ENCODE peak calls at places on chromosomes 1 and 21, in five cellular contexts. R is endothelial cell, J is mammary epithelial cell, Y is coronary artery, S is choroid plexus epithelial cell. T is an unnamed sample.

GRCh38 chr1:169143351-169143750 is 36.9 kb downstream of the ATP1B1 start:
- DNase-seq in J (no peak), R (no peak), Y (no peak), S (no peak), T (no peak)

GRCh38 chr1:164310166-164310565 is 248.8 kb upstream of the PBX1 start:
- DNase-seq in J (no peak), R (no peak), Y (no peak), S (peak), T (no peak)

GRCh38 chr1:202154766-202155477 is 5.5 kb downstream of the PTPN7 start:
- DNase-seq in R (peak), S (peak), Y (no peak), J (peak), T (no peak)

GRCh38 chr1:237386362-237387143 is 344.6 kb downstream of the RYR2 start:
- DNase-seq in J (no peak), R (no peak), Y (no peak), S (peak), T (no peak)

GRCh38 chr1:109821221-109821669 is 57.5 kb upstream of the EPS8L3 start:
- DNase-seq in J (peak), R (no peak), S (peak), Y (peak), T (no peak)

GRCh38 chr1:110785055-110785454 is 87.9 kb upstream of the CD53 start:
- DNase-seq in S (no peak), Y (no peak), J (no peak), R (no peak), T (no peak)

GRCh38 chr1:167784876-167785550 is 63.2 kb downstream of the MPZL1 start:
- DNase-seq in S (peak), R (no peak), Y (no peak), J (no peak), T (no peak)

GRCh38 chr1:54709547-54710292 is 5.9 kb upstream of the TTC4 start:
- DNase-seq in S (no peak), R (no peak), Y (no peak), J (no peak), T (no peak)

GRCh38 chr1:147897789-147898188 is 4.8 kb upstream of the GJA8 start:
- DNase-seq in Y (no peak), R (no peak), J (no peak), S (no peak), T (no peak)

GRCh38 chr1:246221390-246222240 is 285.5 kb downstream of the SMYD3 start:
- DNase-seq in J (peak), R (no peak), S (no peak), Y (no peak), T (no peak)

GRCh38 chr21:41545500-41546359 is 37.8 kb upstream of the TMPRSS2 start:
- DNase-seq in S (no peak), R (no peak), Y (no peak), J (no peak), T (no peak)

GRCh38 chr21:41877901-41878830 is 978 bp downstream of the PRDM15 start:
- DNase-seq in R (no peak), S (peak), Y (no peak), J (peak), T (peak)

GRCh38 chr1:220483700-220484099 is 44.2 kb upstream of the MARK1 start:
- DNase-seq in J (no peak), R (no peak), S (no peak), Y (no peak), T (no peak)

GRCh38 chr1:41504126-41505035 is 19.9 kb upstream of the EDN2 start:
- DNase-seq in R (no peak), S (peak), Y (no peak), J (peak), T (no peak)

GRCh38 chr1:70140343-70140742 is 65.0 kb downstream of the LRRC40 start:
- DNase-seq in R (no peak), S (peak), Y (no peak), J (no peak), T (no peak)

DNA sequence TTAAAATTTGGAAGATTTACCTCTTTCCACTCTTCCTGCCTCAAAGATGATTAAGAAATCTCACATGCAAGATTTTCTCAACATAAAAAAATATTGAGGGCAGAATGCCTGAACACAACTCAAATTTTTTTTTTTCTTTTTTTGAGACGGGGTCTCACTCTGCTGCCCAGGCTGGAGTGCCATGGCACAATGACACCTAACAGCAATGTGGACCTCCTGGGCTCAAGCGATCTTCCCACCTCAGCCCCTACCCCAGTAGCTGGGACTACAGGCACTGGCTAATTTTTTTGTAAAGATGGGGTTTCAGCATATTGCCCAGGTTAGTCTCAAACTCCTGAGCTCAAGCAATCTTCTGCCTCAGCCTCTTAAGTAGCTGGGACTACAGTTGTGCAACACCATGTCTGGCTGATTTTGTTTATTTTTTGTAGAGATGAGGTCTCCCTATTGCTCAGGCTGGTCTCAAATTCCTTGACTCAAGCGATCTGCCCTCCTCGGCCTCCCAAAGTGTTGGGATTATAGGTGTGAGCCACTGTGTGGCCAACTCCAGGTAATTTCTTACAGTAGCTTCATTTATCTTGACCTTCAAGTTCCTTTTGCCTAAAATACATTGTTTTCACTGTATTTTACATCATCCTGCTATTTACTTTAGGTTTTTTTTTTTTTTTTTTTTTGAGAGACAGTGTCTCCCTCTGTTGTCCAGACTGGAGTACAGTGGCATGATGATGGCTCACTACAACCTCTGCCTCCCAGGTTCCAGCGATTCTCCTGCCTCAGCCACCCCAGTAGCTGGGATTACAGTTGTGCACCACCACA is 10.4 kb downstream of the NUCKS1 start:
- DNase-seq in J (no peak), Y (no peak), S (peak), R (no peak), T (no peak)
- TF ChIP-seq CTCF in J (peak), Y (no peak), S (peak), R (no peak), T (no peak)

GRCh38 chr21:15141236-15141970 is 76.6 kb upstream of the NRIP1 start:
- DNase-seq in R (no peak), S (no peak), J (no peak), Y (no peak), T (no peak)
- TF ChIP-seq CTCF in R (no peak), S (no peak), J (no peak), Y (no peak), T (no peak)

DNA sequence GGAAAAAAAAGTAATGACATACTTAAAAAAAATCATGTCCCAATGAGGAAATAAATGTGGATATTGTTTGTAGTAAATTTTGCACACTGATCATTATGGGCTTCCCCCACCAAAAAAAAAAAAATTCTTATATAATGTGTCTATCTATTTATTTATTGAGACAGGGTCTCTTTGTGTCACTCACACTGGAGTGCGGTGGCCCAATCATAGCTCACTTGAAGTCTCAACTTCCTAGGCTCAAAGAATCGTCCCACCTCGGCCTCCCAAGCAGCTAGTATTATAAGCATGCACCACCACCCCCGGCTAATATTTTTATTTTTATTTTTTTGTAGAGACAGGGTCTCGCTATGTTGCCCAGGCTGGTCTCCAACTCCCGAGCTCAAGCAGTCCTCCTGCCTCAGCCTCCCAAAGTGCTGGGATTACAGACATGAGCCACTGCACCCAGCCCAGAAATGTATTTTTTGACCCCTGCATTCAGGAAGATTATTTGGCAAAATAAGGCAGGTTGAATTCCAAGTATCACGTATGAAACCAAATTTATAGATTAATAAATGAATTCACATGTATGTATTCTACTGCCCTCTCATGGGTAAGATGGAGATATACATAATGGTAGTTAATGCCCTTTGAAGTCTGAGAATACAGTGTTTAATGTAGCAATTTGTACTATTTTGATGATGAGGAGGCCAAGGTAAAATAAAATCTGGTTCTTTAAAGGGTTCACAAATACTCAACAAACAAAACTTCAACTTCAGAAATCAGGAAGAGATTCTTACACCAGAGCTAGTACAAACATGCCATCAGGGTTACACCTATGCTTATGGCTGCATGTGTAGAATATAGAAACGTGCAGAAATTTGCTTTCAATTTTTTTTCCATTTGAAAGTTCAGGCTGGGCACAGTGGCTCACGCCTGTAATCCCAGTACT is 1.4 kb upstream of the DENND2C start:
- DNase-seq in Y (no peak), R (no peak), J (peak), S (peak), T (no peak)
- TF ChIP-seq CTCF in Y (no peak), R (peak), J (peak), S (peak), T (no peak)

GRCh38 chr1:79369091-79369490 is 362.6 kb upstream of the ADGRL4 start:
- DNase-seq in J (no peak), Y (no peak), R (no peak), S (no peak), T (no peak)

GRCh38 chr1:79362470-79362869 is 355.9 kb upstream of the ADGRL4 start:
- DNase-seq in R (no peak), S (no peak), J (no peak), Y (no peak), T (no peak)

DNA sequence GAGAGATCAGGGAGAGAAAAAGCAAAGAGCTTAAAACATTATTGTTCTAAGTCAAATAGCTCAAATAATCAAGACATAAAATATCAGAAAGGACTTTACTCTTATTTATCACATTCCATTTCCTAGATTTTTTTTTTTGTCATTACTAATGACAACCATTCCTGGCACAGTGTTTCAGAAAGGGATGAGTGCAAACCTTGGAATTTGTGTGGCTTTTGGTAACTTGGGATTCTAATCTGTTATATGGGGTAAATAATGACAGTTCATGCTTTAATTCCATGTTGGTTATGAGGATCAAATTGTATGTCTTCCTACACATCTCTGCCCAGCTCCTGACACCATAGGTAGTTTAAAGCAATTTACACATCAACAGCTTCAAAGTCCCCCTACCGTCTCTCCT is 358.4 kb upstream of the ADGRL4 start:
- DNase-seq in Y (no peak), R (no peak), S (no peak), J (no peak), T (no peak)
- TF ChIP-seq CTCF in Y (no peak), R (no peak), S (no peak), J (no peak), T (no peak)

GRCh38 chr1:83942914-83943313 is 56.0 kb downstream of the TTLL7 start:
- DNase-seq in R (no peak), S (peak), J (peak), Y (no peak), T (no peak)
- TF ChIP-seq CTCF in R (no peak), S (peak), J (no peak), Y (no peak), T (no peak)

GRCh38 chr1:43930168-43930948 is 3.2 kb upstream of the ARTN start:
- DNase-seq in R (peak), J (no peak), Y (no peak), S (no peak), T (no peak)
- TF ChIP-seq CTCF in R (peak), J (peak), Y (no peak), S (peak), T (no peak)

DNA sequence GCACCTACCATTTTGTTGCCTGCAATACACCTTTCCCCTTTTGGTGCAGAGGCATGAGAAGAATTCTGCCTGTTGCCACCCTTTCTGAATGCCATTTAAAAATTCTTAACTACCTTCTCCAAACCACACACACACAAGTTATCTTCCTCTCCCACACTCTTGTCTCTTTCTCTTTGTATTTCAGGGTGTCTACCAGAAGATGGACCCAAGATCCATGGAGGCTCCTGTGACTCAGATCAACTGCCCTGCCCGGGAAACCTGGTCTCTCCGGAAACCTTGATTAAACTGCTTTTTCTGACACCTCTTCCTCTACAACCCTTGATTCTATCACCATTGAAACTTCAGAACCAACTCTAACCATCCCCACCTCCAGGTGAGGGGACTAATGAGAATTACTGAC is 2.4 kb upstream of the TARS2 start:
- DNase-seq in S (peak), R (no peak), Y (no peak), J (peak), T (no peak)
- TF ChIP-seq CTCF in S (peak), R (no peak), Y (no peak), J (peak), T (no peak)

T was measured in activated B cell treated with CpG ODN at 0.5 μM for 24 hours.